ENCODE peak calls at places on chromosome 14, in seven cellular contexts. I is central memory CD4-positive, alpha-beta T cell; Y is neuronal stem cell; T is C1 segment of cervical spinal cord; K is AG09309; D is DMS153; N is effector memory CD4-positive, alpha-beta T cell. O is an unnamed sample.
A peak's percentile ranks its signal among the peaks of the same experiment; 100 is the strongest.

GRCh38 chr14:80570930-80571298 is 359.6 kb upstream of the DIO2 start:
- DNase-seq in I (no peak), D (no peak), T (no peak), N (no peak), K (no peak), Y (no peak), O (no peak)

GRCh38 chr14:96042218-96042930 is 3.2 kb downstream of the C14orf132 start:
- DNase-seq in K (no peak), Y (no peak), T (no peak), D (no peak), I (no peak), N (no peak), O (no peak)

GRCh38 chr14:55438066-55438683 is 2.2 kb downstream of the TBPL2 start:
- DNase-seq in Y (peak; percentile 29), I (no peak), D (no peak), N (no peak), K (peak; percentile 29), T (no peak), O (no peak)

GRCh38 chr14:105173901-105174894 is 5.6 kb upstream of the JAG2 start:
- DNase-seq in D (no peak), T (peak; percentile 20), Y (no peak), K (no peak), N (peak; percentile 34), I (peak; percentile 39), O (no peak)

GRCh38 chr14:68444449-68445168 is 348.3 kb downstream of the ZFP36L1 start:
- DNase-seq in Y (no peak), D (no peak), N (no peak), K (no peak), I (no peak), T (no peak), O (no peak)

GRCh38 chr14:101734241-101734847 is 27.2 kb upstream of the PPP2R5C start:
- DNase-seq in K (no peak), D (no peak), Y (no peak), I (no peak), T (no peak), N (no peak), O (no peak)

GRCh38 chr14:103702497-103703432 is 12.5 kb downstream of the XRCC3 start:
- DNase-seq in D (no peak), T (no peak), N (no peak), I (no peak), Y (no peak), K (no peak), O (no peak)

GRCh38 chr14:90512332-90512951 is 115.6 kb downstream of the CALM1 start:
- DNase-seq in D (no peak), I (no peak), T (peak; percentile 50), N (no peak), Y (no peak), K (no peak), O (no peak)

GRCh38 chr14:51248041-51248987 is 8.3 kb downstream of the TMX1 start:
- DNase-seq in Y (no peak), I (no peak), T (no peak), N (no peak), D (no peak), K (no peak), O (no peak)

GRCh38 chr14:98171654-98172053 is 1100.3 kb downstream of the BCL11B start:
- DNase-seq in N (no peak), I (no peak), K (no peak), Y (no peak), T (no peak), D (no peak), O (no peak)